ENCODE peak calls at places on chromosomes 16 and 17, in six cellular contexts. V is fibroblast of mammary gland; Q is HS-5; J is NCI-H2081; F is amniotic stem cell; I is stimulated activated CD4-positive, alpha-beta T cell treated with anti-CD3 and anti-CD28 coated beads, Interleukin-4, amount 100 ng/mL, for 4 hours. Z is an unnamed sample.

GRCh38 chr17:46929413-46929812 is 6.5 kb downstream of the GOSR2 start:
- DNase-seq in V (no peak), Q (no peak), J (no peak), F (no peak), I (no peak), Z (peak)

GRCh38 chr17:2853111-2853721 is 57.0 kb downstream of the RAP1GAP2 start:
- DNase-seq in V (peak), Q (no peak), J (no peak), F (no peak), I (peak), Z (no peak)

GRCh38 chr17:48505788-48506187 is 25.0 kb downstream of the HOXB1 start:
- DNase-seq in V (peak), Q (peak), J (peak), F (no peak), I (no peak), Z (peak)

GRCh38 chr17:56899403-56899802 is 14.4 kb downstream of the TRIM25 start:
- DNase-seq in V (no peak), Q (no peak), J (no peak), F (no peak), I (no peak), Z (no peak)

GRCh38 chr17:79089720-79090502 is 15.3 kb downstream of the ENGASE start:
- DNase-seq in V (no peak), Q (no peak), J (no peak), F (no peak), I (no peak), Z (no peak)

GRCh38 chr17:81210868-81211267 is 11.9 kb downstream of the CEP131 start:
- DNase-seq in V (peak), Q (no peak), J (no peak), F (no peak), I (no peak), Z (no peak)

GRCh38 chr17:17328251-17328650 is 25.1 kb downstream of the NT5M start:
- DNase-seq in V (no peak), Q (no peak), J (no peak), F (no peak), I (no peak), Z (no peak)

GRCh38 chr17:83183951-83184506 is 104.6 kb downstream of the METRNL start:
- DNase-seq in V (no peak), Q (no peak), J (no peak), F (no peak), I (no peak), Z (no peak)

GRCh38 chr16:86515780-86516617 is 5.7 kb downstream of the FOXF1 start:
- DNase-seq in V (peak), Q (no peak), J (no peak), F (no peak), I (no peak), Z (no peak)

GRCh38 chr17:31279401-31279800 is 17.6 kb downstream of the OMG start:
- DNase-seq in V (no peak), Q (no peak), J (no peak), F (no peak), I (no peak), Z (no peak)

GRCh38 chr16:1960665-1961630 is 1.6 kb downstream of the NDUFB10 start:
- DNase-seq in V (peak), Q (peak), J (peak), F (no peak), I (peak), Z (peak)

GRCh38 chr16:48022496-48022895 is 133.3 kb downstream of the ABCC12 start:
- DNase-seq in V (no peak), Q (no peak), J (no peak), F (no peak), I (no peak), Z (no peak)

GRCh38 chr16:1812732-1813163 is 13.9 kb downstream of the HAGH start:
- DNase-seq in V (peak), Q (no peak), J (peak), F (peak), I (peak), Z (peak)

GRCh38 chr16:7013990-7014389 is 318.7 kb upstream of the RBFOX1 start:
- DNase-seq in V (peak), Q (no peak), J (no peak), F (no peak), I (no peak), Z (peak)

GRCh38 chr17:56884483-56885144 is 29.2 kb downstream of the TRIM25 start:
- DNase-seq in V (no peak), Q (no peak), J (peak), F (no peak), I (no peak), Z (no peak)

GRCh38 chr16:85515319-85515745 is 97.8 kb upstream of the GSE1 start:
- DNase-seq in V (no peak), Q (no peak), J (no peak), F (no peak), I (no peak), Z (peak)

GRCh38 chr17:2842464-2842863 is 46.2 kb downstream of the RAP1GAP2 start:
- DNase-seq in V (no peak), Q (no peak), J (no peak), F (no peak), I (no peak), Z (no peak)

GRCh38 chr16:77711775-77712174 is 10.5 kb upstream of the NUDT7 start:
- DNase-seq in V (peak), Q (no peak), J (no peak), F (no peak), I (no peak), Z (no peak)

GRCh38 chr17:14089179-14089578 is 19.9 kb downstream of the COX10 start:
- DNase-seq in V (peak), Q (no peak), J (no peak), F (no peak), I (no peak), Z (no peak)

Z was measured in A673.